ENCODE peak calls at places on chromosomes 1 and 21, in six cellular contexts. W is psoas muscle, D is OCI-LY7, E is Panc1, V is pancreas, U is HFFc6. O is an unnamed sample.

GRCh38 chr1:173527151-173527826 is 50.2 kb downstream of the PRDX6 start:
- DNase-seq in W (no peak), D (no peak), E (no peak), V (no peak), U (no peak), O (no peak)

GRCh38 chr1:165628127-165628857 is 2.7 kb upstream of the MGST3 start:
- DNase-seq in W (no peak), D (no peak), E (no peak), V (no peak), U (no peak), O (no peak)

GRCh38 chr21:45286671-45287437 is 841 bp downstream of the POFUT2 start:
- DNase-seq in W (peak), D (no peak), E (no peak), V (no peak), U (no peak), O (no peak)

GRCh38 chr1:227919916-227920315 is 27.8 kb downstream of the WNT9A start:
- DNase-seq in W (peak), D (no peak), E (no peak), V (no peak), U (no peak), O (no peak)

GRCh38 chr1:14598498-14599172 is at the start of gene KAZN:
- DNase-seq in W (no peak), D (no peak), E (no peak), V (no peak), U (no peak), O (no peak)

GRCh38 chr1:204194771-204195170 is 1.5 kb downstream of the KISS1 start:
- DNase-seq in W (no peak), D (no peak), E (no peak), V (no peak), U (no peak), O (no peak)

GRCh38 chr1:180580237-180580636 is 21.5 kb downstream of the OVAAL start:
- DNase-seq in W (no peak), D (no peak), E (no peak), V (peak), U (peak), O (no peak)

GRCh38 chr1:33724348-33724747 is 139.5 kb upstream of the HMGB4 start:
- DNase-seq in W (no peak), D (no peak), E (no peak), V (no peak), U (no peak), O (no peak)

GRCh38 chr1:63746129-63746864 is 27.5 kb upstream of the ROR1 start:
- DNase-seq in W (no peak), D (no peak), E (no peak), V (no peak), U (peak), O (peak)

GRCh38 chr1:201348211-201348566 is 29.3 kb downstream of the TNNT2 start:
- DNase-seq in W (no peak), D (peak), E (no peak), V (no peak), U (peak), O (peak)

GRCh38 chr1:147292635-147293251 is 50.3 kb downstream of the CHD1L start:
- DNase-seq in W (no peak), D (no peak), E (no peak), V (no peak), U (peak), O (no peak)

GRCh38 chr1:96559707-96560588 is 161.6 kb upstream of the PTBP2 start:
- DNase-seq in W (peak), D (no peak), E (peak), V (no peak), U (peak), O (no peak)

GRCh38 chr1:7116001-7116400 is 330.7 kb downstream of the CAMTA1 start:
- DNase-seq in W (no peak), D (no peak), E (no peak), V (no peak), U (peak), O (no peak)

GRCh38 chr1:7117265-7117598 is 332.0 kb downstream of the CAMTA1 start:
- DNase-seq in W (no peak), D (no peak), E (no peak), V (no peak), U (no peak), O (no peak)

GRCh38 chr1:7120863-7121621 is 335.8 kb downstream of the CAMTA1 start:
- DNase-seq in W (no peak), D (no peak), E (no peak), V (no peak), U (no peak), O (no peak)

GRCh38 chr1:7121622-7121988 is 336.4 kb downstream of the CAMTA1 start:
- DNase-seq in W (peak), D (no peak), E (no peak), V (peak), U (no peak), O (no peak)

GRCh38 chr1:7117599-7118281 is 332.5 kb downstream of the CAMTA1 start:
- DNase-seq in W (no peak), D (no peak), E (no peak), V (peak), U (peak), O (no peak)
- TF ChIP-seq CTCF in W (no peak), D (no peak), E (no peak), V (no peak), U (peak), O (no peak)

GRCh38 chr1:16677552-16678423 is 11.0 kb upstream of the RNU1-3 start:
- DNase-seq in W (peak), D (peak), E (peak), V (peak), U (peak), O (peak)
- TF ChIP-seq CTCF in W (no peak), D (no peak), E (no peak), V (no peak), U (no peak), O (no peak)

GRCh38 chr1:30984991-30985503 is 76.5 kb upstream of the SDC3 start:
- DNase-seq in W (no peak), D (no peak), E (no peak), V (no peak), U (no peak), O (no peak)

GRCh38 chr1:30984167-30984870 is 75.8 kb upstream of the SDC3 start:
- DNase-seq in W (no peak), D (no peak), E (no peak), V (no peak), U (no peak), O (no peak)

GRCh38 chr1:30982431-30982830 is 73.9 kb upstream of the SDC3 start:
- DNase-seq in W (no peak), D (no peak), E (no peak), V (no peak), U (no peak), O (no peak)

GRCh38 chr1:30981172-30981571 is 72.6 kb upstream of the SDC3 start:
- DNase-seq in W (no peak), D (no peak), E (no peak), V (no peak), U (no peak), O (no peak)

DNA sequence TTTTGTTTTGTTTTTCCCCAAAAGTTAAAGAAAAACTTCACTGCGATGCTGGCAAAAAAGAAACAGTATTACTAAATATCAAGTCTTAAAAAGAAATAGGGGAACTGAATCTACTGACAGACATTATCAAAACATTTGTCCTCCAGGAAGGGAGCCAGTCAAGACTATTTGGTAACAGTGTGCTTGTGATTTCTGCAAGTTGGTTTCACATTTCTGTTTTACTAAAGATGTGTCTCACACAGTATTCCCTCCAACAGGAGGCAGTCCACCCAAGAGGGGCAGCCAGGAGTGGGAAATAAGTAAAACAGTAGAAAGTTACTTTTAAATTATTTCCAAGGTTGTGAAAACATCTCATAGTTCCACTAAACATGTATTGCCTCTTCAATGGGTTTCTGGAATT is 74.4 kb upstream of the SDC3 start:
- DNase-seq in W (no peak), D (peak), E (no peak), V (no peak), U (no peak), O (no peak)
- TF ChIP-seq CTCF in W (peak), D (peak), E (no peak), V (no peak), U (peak), O (no peak)

DNA sequence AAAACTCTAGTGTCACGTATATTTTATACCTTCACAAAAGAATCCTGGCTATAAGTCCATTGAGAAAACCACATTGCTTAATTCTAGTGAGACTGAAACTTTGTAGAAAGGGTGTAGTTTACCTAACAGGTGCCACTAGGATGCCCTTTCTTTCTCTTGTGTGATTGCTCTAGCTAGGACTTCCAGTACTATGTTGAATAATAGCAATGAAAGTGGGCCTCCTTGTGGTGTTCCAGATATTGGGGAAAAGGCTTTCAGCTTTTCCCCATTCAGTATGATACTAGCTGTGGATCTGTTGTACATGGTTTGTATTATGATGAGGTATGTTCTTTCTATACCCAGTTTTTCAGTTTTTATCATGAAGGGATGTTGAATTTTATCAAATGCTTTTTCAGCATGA is 39.7 kb upstream of the CHODL start:
- DNase-seq in W (no peak), D (no peak), E (no peak), V (no peak), U (no peak), O (no peak)
- TF ChIP-seq CTCF in W (no peak), D (no peak), E (no peak), V (no peak), U (no peak), O (no peak)

GRCh38 chr1:198206292-198206691 is 49.5 kb downstream of the NEK7 start:
- DNase-seq in W (no peak), D (no peak), E (no peak), V (no peak), U (no peak), O (no peak)
- TF ChIP-seq CTCF in W (peak), D (peak), E (no peak), V (no peak), U (no peak), O (no peak)

GRCh38 chr21:17674106-17674505 is 61.4 kb upstream of the BTG3 start:
- DNase-seq in W (no peak), D (no peak), E (no peak), V (no peak), U (no peak), O (no peak)

GRCh38 chr21:17673261-17674020 is 60.7 kb upstream of the BTG3 start:
- DNase-seq in W (no peak), D (no peak), E (no peak), V (no peak), U (peak), O (no peak)

GRCh38 chr21:17682924-17683323 is 70.2 kb upstream of the BTG3 start:
- DNase-seq in W (no peak), D (no peak), E (no peak), V (no peak), U (no peak), O (no peak)

DNA sequence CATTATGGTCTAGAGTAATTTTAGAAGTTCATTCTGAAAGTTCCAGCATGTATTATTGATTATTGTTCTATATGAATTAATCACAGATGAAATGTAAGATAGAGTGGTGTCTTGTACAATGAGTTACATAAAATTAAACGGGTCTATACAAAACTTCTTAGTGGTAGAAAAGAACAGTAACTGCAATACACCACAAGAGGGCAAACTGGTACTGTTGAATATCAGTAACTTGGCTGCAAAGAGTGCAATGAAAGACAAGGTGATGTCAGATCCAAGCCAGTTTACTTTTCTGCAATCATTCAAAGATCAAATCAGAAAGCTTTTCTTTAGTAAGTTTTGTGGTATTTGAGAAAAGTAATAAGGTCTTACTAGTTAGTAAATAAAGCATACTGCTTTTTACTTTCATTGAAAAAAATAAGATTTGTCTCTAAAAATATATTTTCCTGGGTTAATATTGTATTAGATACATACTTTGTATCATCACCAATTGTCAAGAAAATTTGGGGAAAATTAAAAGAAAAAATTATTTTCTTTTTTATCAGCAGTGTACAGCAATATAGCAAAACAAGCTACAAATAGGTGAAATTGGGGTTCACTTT is 66.4 kb upstream of the BTG3 start:
- DNase-seq in W (no peak), D (peak), E (peak), V (no peak), U (peak), O (peak)
- TF ChIP-seq CTCF in W (peak), D (peak), E (peak), V (peak), U (peak), O (peak)